ENCODE peak calls at places on chromosomes 1 and 21, in seven cellular contexts. W, H, F, J, R, V and Q are unnamed samples.
A peak's percentile ranks its signal among the peaks of the same experiment; 100 is the strongest.

GRCh38 chr1:161001068-161001467 is 19.9 kb downstream of the F11R start:
- DNase-seq in F (no peak), H (no peak), J (no peak), R (no peak), V (no peak), W (no peak), Q (no peak)

GRCh38 chr1:89590341-89591080 is 42.4 kb upstream of the LRRC8C start:
- DNase-seq in F (no peak), R (no peak), V (no peak), H (no peak), J (no peak), W (no peak), Q (no peak)

GRCh38 chr1:92924501-92924900 is 36.8 kb downstream of the DIPK1A start:
- DNase-seq in F (no peak), W (no peak), V (no peak), H (no peak), R (no peak), J (no peak), Q (no peak)

GRCh38 chr1:184222561-184223157 is 164.2 kb upstream of the C1orf21 start:
- DNase-seq in H (peak; percentile 54), J (peak; percentile 52), F (peak; percentile 67), V (peak; percentile 48), W (no peak), R (peak; percentile 73), Q (peak; percentile 79)

GRCh38 chr1:22376001-22376400 is 75.7 kb upstream of the ZBTB40 start:
- DNase-seq in J (no peak), H (no peak), F (no peak), R (no peak), V (no peak), W (no peak), Q (peak; percentile 68)

GRCh38 chr1:15957221-15958090 is 18.4 kb downstream of the ZBTB17 start:
- DNase-seq in F (no peak), H (no peak), R (no peak), J (no peak), W (no peak), V (no peak), Q (no peak)

GRCh38 chr1:117661027-117661426 is 55.2 kb downstream of the TENT5C start:
- DNase-seq in R (no peak), H (no peak), J (no peak), F (no peak), V (no peak), W (no peak), Q (no peak)

GRCh38 chr1:23108918-23109533 is 59.6 kb downstream of the LUZP1 start:
- DNase-seq in J (no peak), V (no peak), R (no peak), H (no peak), W (no peak), F (no peak), Q (no peak)

GRCh38 chr1:161219078-161219892 is 4.1 kb downstream of the APOA2 start:
- DNase-seq in H (no peak), W (no peak), R (no peak), J (no peak), V (no peak), F (no peak), Q (no peak)

GRCh38 chr1:43947890-43948437 is 1.2 kb downstream of the IPO13 start:
- DNase-seq in F (no peak), R (no peak), H (no peak), V (no peak), J (no peak), W (no peak), Q (peak; percentile 30)

GRCh38 chr1:10007161-10007560 is 10.1 kb downstream of the RBP7 start:
- DNase-seq in F (no peak), J (no peak), H (no peak), R (peak; percentile 67), W (no peak), V (no peak), Q (peak; percentile 31)

GRCh38 chr1:115189814-115190541 is 100.7 kb upstream of the TSPAN2 start:
- DNase-seq in H (peak; percentile 41), J (no peak), V (peak; percentile 90), W (no peak), F (no peak), R (peak; percentile 58), Q (no peak)

GRCh38 chr1:28860332-28861073 is 48.5 kb downstream of the OPRD1 start:
- DNase-seq in F (no peak), J (no peak), V (peak; percentile 71), W (no peak), R (peak; percentile 23), H (no peak), Q (no peak)

GRCh38 chr21:26597023-26597422 is 23.9 kb upstream of the CYYR1 start:
- DNase-seq in J (no peak), V (no peak), R (no peak), F (no peak), W (no peak), H (no peak), Q (no peak)

GRCh38 chr1:67749844-67750689 is 65.1 kb downstream of the GADD45A start:
- DNase-seq in V (peak; percentile 98), R (peak; percentile 84), J (no peak), W (no peak), H (no peak), F (no peak), Q (peak; percentile 65)

GRCh38 chr1:213661346-213661745 is 326.4 kb upstream of the PROX1 start:
- DNase-seq in J (no peak), V (no peak), W (no peak), R (no peak), F (no peak), H (no peak), Q (no peak)

GRCh38 chr1:238895911-238896310 is 490.5 kb upstream of the CHRM3 start:
- DNase-seq in F (no peak), J (no peak), V (peak; percentile 87), W (no peak), H (no peak), R (no peak), Q (no peak)

GRCh38 chr1:42784946-42785693 is at the start of gene TMEM269:
- DNase-seq in H (no peak), F (no peak), J (peak; percentile 44), W (no peak), V (no peak), R (peak; percentile 26), Q (peak; percentile 32)

GRCh38 chr21:44441581-44442265 is 13.6 kb upstream of the LRRC3 start:
- DNase-seq in H (no peak), J (no peak), F (peak; percentile 42), W (no peak), R (no peak), V (no peak), Q (no peak)

DNA sequence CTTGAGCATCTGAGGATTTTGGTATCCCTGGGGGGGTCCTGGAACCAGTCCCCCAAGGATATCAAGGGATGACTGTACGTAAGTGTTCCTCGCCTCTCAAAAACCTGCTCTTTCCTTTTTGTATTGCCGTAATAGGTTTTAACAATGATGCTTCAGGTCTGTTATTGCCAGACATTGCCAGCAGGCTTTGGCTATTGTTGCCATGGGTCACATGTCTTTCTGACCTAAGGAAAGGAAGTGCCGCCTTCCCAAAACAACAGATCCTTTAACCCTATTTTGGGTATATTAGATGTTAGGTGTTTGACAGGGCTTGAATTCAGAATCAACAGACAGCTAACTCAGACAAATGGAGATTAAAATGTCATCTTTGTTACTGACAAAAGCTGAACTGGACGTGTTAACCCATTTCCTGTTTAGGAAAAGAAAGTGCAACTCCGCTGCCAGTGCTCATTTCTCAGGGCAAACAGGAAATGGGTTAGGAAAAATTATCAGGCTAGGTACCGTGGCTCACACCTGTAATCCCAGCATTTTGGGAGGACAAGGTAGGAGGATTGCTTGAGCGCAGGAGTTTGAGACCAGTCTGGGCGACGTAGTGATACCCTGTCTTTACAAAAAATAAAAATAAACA is 12.4 kb upstream of the PRPF38B start:
- DNase-seq in W (no peak), R (no peak), F (no peak), H (no peak), J (no peak), V (no peak), Q (no peak)
- H3K4me3 ChIP-seq in W (no peak overlapping the region), R (no peak overlapping the region), F (peak overlapping the region; percentile 36), H (no peak overlapping the region), J (no peak overlapping the region), V (no peak overlapping the region), Q (no peak overlapping the region)

GRCh38 chr1:11789126-11790067 is 16.4 kb downstream of the MTHFR start:
- DNase-seq in F (no peak), V (no peak), H (no peak), R (no peak), J (no peak), W (no peak), Q (no peak)

GRCh38 chr1:11792106-11792505 is 13.7 kb downstream of the MTHFR start:
- DNase-seq in H (no peak), R (peak; percentile 27), V (no peak), W (no peak), J (peak; percentile 21), F (no peak), Q (peak; percentile 16)

GRCh38 chr1:11790101-11790879 is 15.5 kb downstream of the MTHFR start:
- DNase-seq in J (no peak), F (no peak), H (no peak), W (no peak), R (no peak), V (no peak), Q (no peak)

GRCh38 chr1:11788549-11789053 is 17.2 kb downstream of the MTHFR start:
- DNase-seq in V (no peak), R (no peak), H (no peak), W (no peak), J (no peak), F (no peak), Q (no peak)

GRCh38 chr1:11790880-11791715 is 14.7 kb downstream of the MTHFR start:
- DNase-seq in J (peak; percentile 70), R (peak; percentile 97), W (no peak), F (peak; percentile 96), V (peak; percentile 67), H (no peak), Q (peak; percentile 97)
- H3K36me3 ChIP-seq in J (no peaks in the 10 kb centered on the region), R (peaks cover 14% of the 10 kb centered on the region), W (no peaks in the 10 kb centered on the region), F (peaks cover 5% of the 10 kb centered on the region), V (no peaks in the 10 kb centered on the region), H (no peaks in the 10 kb centered on the region), Q (no peaks in the 10 kb centered on the region)

GRCh38 chr21:34027727-34028461 is 45.5 kb upstream of the MRPS6 start:
- DNase-seq in W (no peak), H (no peak), R (no peak), F (no peak), J (no peak), V (no peak), Q (no peak)

GRCh38 chr21:34024382-34024693 is 49.0 kb upstream of the MRPS6 start:
- DNase-seq in J (no peak), V (no peak), H (no peak), F (no peak), R (no peak), W (no peak), Q (no peak)

GRCh38 chr21:34031835-34032370 is 41.5 kb upstream of the MRPS6 start:
- DNase-seq in W (no peak), F (no peak), H (no peak), J (peak; percentile 41), R (no peak), V (no peak), Q (no peak)

GRCh38 chr21:34034369-34035014 is 38.9 kb upstream of the MRPS6 start:
- DNase-seq in F (no peak), J (no peak), W (no peak), H (no peak), R (no peak), V (no peak), Q (no peak)

GRCh38 chr21:34029724-34030528 is 43.5 kb upstream of the MRPS6 start:
- DNase-seq in H (peak; percentile 39), V (peak; percentile 75), J (no peak), F (no peak), W (no peak), R (peak; percentile 92), Q (peak; percentile 36)
- H3K4me1 ChIP-seq in H (no peaks in the 10 kb centered on the region), V (no peaks in the 10 kb centered on the region), J (peaks cover 7% of the 10 kb centered on the region), F (no peaks in the 10 kb centered on the region), W (no peaks in the 10 kb centered on the region), R (no peaks in the 10 kb centered on the region), Q (no peaks in the 10 kb centered on the region)

GRCh38 chr1:153357076-153357852 is 390 bp upstream of the S100A9 start:
- DNase-seq in W (peak; percentile 95), R (no peak), J (peak; percentile 63), H (no peak), V (peak; percentile 79), F (peak; percentile 76), Q (peak; percentile 46)
- H3K4me3 ChIP-seq in W (no peak overlapping the region), R (no peak overlapping the region), J (no peak overlapping the region), H (no peak overlapping the region), V (peak overlapping the region; percentile 10), F (no peak overlapping the region), Q (no peak overlapping the region)